ENCODE peak calls at places on chromosomes 12 and 14, in ten cellular contexts. O is K562; B is CD4-positive, CD25-positive, alpha-beta regulatory T cell; H is IMR-90; N is ovary; J is GM23248; U is HCT116; E is aorta; S is right lobe of liver; L is lung. P is an unnamed sample. For H3K4me1 and H3K36me3, the result is how much of the 10 kb centered on the place peaks cover.

GRCh38 chr12:12017135-12017581 is 53.6 kb upstream of the BCL2L14 start:
- DNase-seq in J (no peak), N (no peak), S (no peak), H (no peak), B (no peak), L (no peak), O (no peak), E (no peak), U (no peak), P (no peak)

GRCh38 chr14:69632154-69632553 is 20.8 kb downstream of the SUSD6 start:
- DNase-seq in O (no peak), S (no peak), J (peak), B (no peak), U (no peak), H (no peak), N (no peak), L (no peak), E (no peak), P (no peak)

GRCh38 chr12:76506149-76506548 is 53.4 kb downstream of the OSBPL8 start:
- DNase-seq in L (no peak), O (no peak), H (peak), J (no peak), U (no peak), E (no peak), S (no peak), B (no peak), N (no peak), P (no peak)

GRCh38 chr12:108532061-108532848 is 17.2 kb downstream of the FICD start:
- DNase-seq in L (no peak), E (no peak), N (no peak), B (no peak), H (no peak), S (no peak), J (no peak), O (peak), U (no peak), P (no peak)

GRCh38 chr14:22667881-22668280 is 23.7 kb upstream of the OR6J1 start:
- DNase-seq in E (no peak), J (peak), L (no peak), U (no peak), N (no peak), B (no peak), S (no peak), H (no peak), O (no peak), P (no peak)

GRCh38 chr14:41925409-41925808 is 318.7 kb downstream of the LRFN5 start:
- DNase-seq in S (no peak), U (peak), B (no peak), N (no peak), L (no peak), H (peak), J (peak), O (no peak), E (no peak), P (no peak)

GRCh38 chr14:54200726-54201125 is 196.1 kb upstream of the CDKN3 start:
- DNase-seq in N (no peak), O (no peak), H (peak), J (peak), E (no peak), S (no peak), B (no peak), L (no peak), U (no peak), P (no peak)

GRCh38 chr12:127667131-127667685 is 599.8 kb upstream of the TMEM132C start:
- DNase-seq in H (no peak), S (no peak), L (no peak), O (no peak), J (no peak), U (no peak), N (no peak), B (no peak), E (no peak), P (no peak)

GRCh38 chr12:101230547-101230946 is 20.5 kb upstream of the SLC5A8 start:
- DNase-seq in U (no peak), N (no peak), J (peak), E (no peak), O (no peak), H (peak), S (no peak), B (no peak), L (no peak), P (no peak)

GRCh38 chr14:81565441-81566290 is 32.0 kb upstream of the SEL1L start:
- DNase-seq in H (no peak), L (no peak), S (no peak), E (no peak), J (peak), B (no peak), N (peak), O (peak), U (peak), P (no peak)

GRCh38 chr12:117564885-117565284 is 203.5 kb upstream of the NOS1 start:
- DNase-seq in H (no peak), O (no peak), U (no peak), E (no peak), S (no peak), L (no peak), B (no peak), N (no peak), J (no peak), P (no peak)

GRCh38 chr12:47755655-47756562 is 2.8 kb downstream of the RAPGEF3 start:
- DNase-seq in H (no peak), L (no peak), S (no peak), U (no peak), B (no peak), E (no peak), J (peak), N (no peak), O (no peak), P (no peak)

GRCh38 chr12:47715877-47716548 is 9.3 kb downstream of the ENDOU start:
- DNase-seq in H (no peak), N (peak), U (no peak), B (no peak), L (peak), S (no peak), O (no peak), E (no peak), J (no peak), P (no peak)

GRCh38 chr14:75016815-75017214 is 14.1 kb downstream of the EIF2B2 start:
- DNase-seq in J (no peak), O (no peak), U (no peak), E (no peak), B (no peak), H (no peak), L (no peak), S (no peak), N (no peak), P (no peak)

GRCh38 chr14:42045393-42045792 is 438.7 kb downstream of the LRFN5 start:
- DNase-seq in N (no peak), U (no peak), O (no peak), J (no peak), B (no peak), S (no peak), H (peak), L (no peak), E (no peak), P (no peak)

GRCh38 chr14:50759800-50760543 is 71.0 kb downstream of the NIN start:
- DNase-seq in O (no peak), U (no peak), E (no peak), H (no peak), N (no peak), B (no peak), L (no peak), J (no peak), S (no peak), P (no peak)

DNA sequence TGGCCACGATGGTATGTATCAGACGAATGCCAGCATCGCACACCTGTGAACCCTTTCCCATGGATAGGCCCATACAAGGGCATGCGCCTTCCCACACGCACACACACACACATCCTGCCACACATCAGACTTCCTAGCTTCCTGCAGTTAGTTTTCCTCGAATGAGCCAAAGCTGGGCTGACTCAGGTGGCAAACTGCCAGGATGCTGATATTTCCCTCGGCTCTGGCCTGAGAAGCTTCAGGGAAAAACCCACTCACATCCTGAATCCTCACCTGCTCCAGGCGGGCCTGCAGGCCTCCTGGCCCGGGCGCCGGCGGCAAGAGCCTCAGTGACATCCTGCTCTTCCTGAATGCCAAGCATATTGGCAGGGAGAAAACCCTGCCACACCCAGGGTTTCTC is 22.4 kb downstream of the CALM1 start:
- DNase-seq in H (peak), E (peak), O (peak), J (peak), B (no peak), S (peak), U (peak), N (peak), L (peak), P (peak)
- H3K27ac ChIP-seq in H (no peak), E (peak), O (no peak), J (peak), B (no peak), S (no peak), U (no peak), N (no peak), L (no peak), P (peak)

GRCh38 chr12:106982229-106982628 is 4.7 kb downstream of the MTERF2 start:
- DNase-seq in J (peak), O (no peak), L (no peak), U (no peak), H (peak), E (no peak), B (no peak), S (no peak), N (no peak), P (no peak)
- H3K4me1 ChIP-seq in J (under half), O (under half), L (under half), U (under half), H (under half), E (under half), B (under half), S (under half), N (under half), P (under half)

GRCh38 chr12:4296749-4297148 is 23.2 kb downstream of the CCND2 start:
- DNase-seq in B (no peak), L (no peak), E (no peak), H (no peak), S (no peak), O (no peak), J (no peak), N (no peak), U (no peak), P (no peak)
- H3K36me3 ChIP-seq in B (half or more), L (under half), E (under half), H (under half), S (under half), O (half or more), J (under half), N (under half), U (under half), P (under half)

DNA sequence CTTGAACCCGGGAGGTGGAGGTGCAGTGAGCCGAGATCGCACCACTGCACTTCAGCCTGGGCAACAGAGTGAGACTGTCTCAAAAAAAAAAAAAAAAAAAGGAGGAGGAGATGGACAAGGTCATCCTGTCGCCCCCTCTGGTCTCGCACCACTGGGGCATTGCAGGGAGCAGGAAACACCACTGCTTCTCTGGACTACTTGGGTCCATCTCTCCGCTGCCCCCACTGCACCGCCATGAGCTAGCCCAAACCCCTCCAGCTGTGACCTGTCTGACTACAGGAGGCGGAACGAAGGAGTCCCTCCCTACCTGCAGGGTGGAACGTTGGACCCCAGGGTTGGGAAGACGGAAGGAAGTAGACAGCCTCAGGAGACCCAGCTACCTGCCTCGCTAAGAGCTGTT is 18.2 kb upstream of the FAM222A start:
- DNase-seq in B (no peak), O (no peak), J (no peak), H (no peak), U (no peak), N (no peak), L (no peak), E (no peak), S (no peak), P (no peak)
- H3K27ac ChIP-seq in B (no peak), O (no peak), J (no peak), H (no peak), U (no peak), N (no peak), L (no peak), E (no peak), S (no peak), P (no peak)

DNA sequence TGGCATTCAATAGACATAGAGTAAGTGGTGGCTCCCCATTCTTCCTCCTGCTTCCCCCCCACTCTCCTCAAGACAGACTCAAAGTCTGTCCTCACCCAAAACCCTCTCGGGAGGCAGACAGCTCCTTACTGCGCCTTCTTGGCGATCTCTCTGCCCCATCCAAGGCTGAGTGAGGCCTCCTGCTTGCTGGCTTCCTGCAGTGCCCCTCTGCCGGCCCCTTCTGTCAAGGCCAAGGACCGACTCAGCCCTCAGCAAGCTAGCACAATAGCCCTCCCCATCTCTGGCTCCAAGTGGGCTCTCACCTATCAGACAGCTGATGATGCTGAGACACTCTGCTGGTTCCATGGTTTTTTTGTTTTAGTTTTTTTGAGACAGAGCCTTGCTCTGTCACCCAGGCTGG is 62.5 kb upstream of the DLK1 start:
- DNase-seq in B (no peak), U (no peak), S (no peak), E (no peak), H (no peak), L (no peak), O (no peak), J (no peak), N (peak), P (no peak)
- H3K4me1 ChIP-seq in B (under half), U (under half), S (under half), E (under half), H (under half), L (under half), O (under half), J (under half), N (under half), P (under half)

GRCh38 chr12:131799828-131800593 is 28.2 kb upstream of the MMP17 start:
- DNase-seq in L (no peak), H (no peak), B (no peak), J (no peak), O (no peak), E (no peak), N (no peak), U (no peak), S (no peak), P (no peak)

GRCh38 chr12:131800594-131801135 is 27.5 kb upstream of the MMP17 start:
- DNase-seq in J (no peak), L (no peak), U (no peak), N (no peak), B (no peak), O (no peak), E (no peak), H (no peak), S (no peak), P (no peak)

GRCh38 chr12:131797588-131797934 is 30.6 kb upstream of the MMP17 start:
- DNase-seq in J (no peak), E (no peak), H (no peak), U (no peak), S (no peak), N (no peak), B (no peak), O (no peak), L (no peak), P (no peak)

GRCh38 chr12:131801254-131801866 is 26.8 kb upstream of the MMP17 start:
- DNase-seq in U (no peak), N (no peak), O (no peak), B (no peak), J (no peak), S (no peak), H (no peak), L (no peak), E (no peak), P (no peak)

DNA sequence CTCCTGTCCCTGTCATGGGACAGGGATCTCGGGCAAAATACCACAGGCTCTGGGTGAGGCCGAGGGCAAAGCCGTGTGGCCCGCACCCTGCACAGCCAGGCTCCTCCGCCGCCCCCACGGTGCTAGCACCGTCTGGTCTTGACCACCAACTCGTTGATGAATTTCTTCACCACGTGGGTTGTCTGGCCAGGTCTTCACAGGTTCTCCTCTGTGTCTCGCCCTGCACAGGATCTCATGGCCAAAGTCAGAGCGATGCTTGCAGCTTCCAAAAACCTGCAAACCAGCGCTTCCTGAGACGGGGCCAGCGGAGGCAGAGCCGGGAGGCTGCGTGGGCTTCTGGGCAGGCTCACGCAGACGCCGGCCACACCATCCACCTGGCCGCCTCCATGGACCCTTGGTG is 29.0 kb upstream of the MMP17 start:
- DNase-seq in O (no peak), E (no peak), B (no peak), J (no peak), H (no peak), N (no peak), S (no peak), L (no peak), U (no peak), P (no peak)
- H3K36me3 ChIP-seq in O (half or more), E (under half), B (half or more), J (under half), H (under half), N (under half), S (under half), L (half or more), U (under half), P (half or more)

GRCh38 chr12:45730116-45730841 is 773 bp downstream of the ARID2 start:
- DNase-seq in E (peak), L (peak), N (peak), J (peak), S (peak), H (peak), O (peak), U (no peak), B (peak), P (peak)

GRCh38 chr12:45730842-45731336 is 1.4 kb downstream of the ARID2 start:
- DNase-seq in E (no peak), U (no peak), B (peak), S (no peak), N (peak), J (peak), O (peak), L (no peak), H (peak), P (no peak)

GRCh38 chr12:45731376-45731775 is 1.9 kb downstream of the ARID2 start:
- DNase-seq in J (no peak), U (no peak), E (no peak), N (no peak), H (no peak), S (no peak), O (peak), L (no peak), B (no peak), P (no peak)

GRCh38 chr12:45732250-45732649 is 2.7 kb downstream of the ARID2 start:
- DNase-seq in N (no peak), J (peak), B (peak), L (no peak), O (peak), E (no peak), S (no peak), H (peak), U (no peak), P (no peak)

GRCh38 chr12:45732936-45733335 is 3.4 kb downstream of the ARID2 start:
- DNase-seq in U (no peak), H (no peak), E (no peak), J (peak), S (no peak), O (no peak), L (no peak), B (no peak), N (no peak), P (no peak)
- H3K27ac ChIP-seq in U (no peak), H (no peak), E (no peak), J (peak), S (no peak), O (peak), L (peak), B (peak), N (no peak), P (no peak)

GRCh38 chr12:132784580-132784979 is 22.9 kb upstream of the ANKLE2 start:
- DNase-seq in B (no peak), J (no peak), S (no peak), E (no peak), O (no peak), U (no peak), H (no peak), N (no peak), L (no peak), P (no peak)

GRCh38 chr12:132789099-132789471 is 27.5 kb upstream of the ANKLE2 start:
- DNase-seq in H (no peak), J (no peak), E (no peak), O (no peak), L (no peak), N (no peak), U (no peak), S (no peak), B (no peak), P (no peak)

GRCh38 chr12:132786192-132786591 is 24.6 kb upstream of the ANKLE2 start:
- DNase-seq in L (no peak), U (no peak), N (no peak), B (no peak), S (no peak), H (no peak), E (no peak), O (no peak), J (no peak), P (no peak)

GRCh38 chr12:132788375-132789098 is 26.9 kb upstream of the ANKLE2 start:
- DNase-seq in H (no peak), E (no peak), S (no peak), U (no peak), O (peak), L (no peak), B (no peak), N (no peak), J (peak), P (no peak)

DNA sequence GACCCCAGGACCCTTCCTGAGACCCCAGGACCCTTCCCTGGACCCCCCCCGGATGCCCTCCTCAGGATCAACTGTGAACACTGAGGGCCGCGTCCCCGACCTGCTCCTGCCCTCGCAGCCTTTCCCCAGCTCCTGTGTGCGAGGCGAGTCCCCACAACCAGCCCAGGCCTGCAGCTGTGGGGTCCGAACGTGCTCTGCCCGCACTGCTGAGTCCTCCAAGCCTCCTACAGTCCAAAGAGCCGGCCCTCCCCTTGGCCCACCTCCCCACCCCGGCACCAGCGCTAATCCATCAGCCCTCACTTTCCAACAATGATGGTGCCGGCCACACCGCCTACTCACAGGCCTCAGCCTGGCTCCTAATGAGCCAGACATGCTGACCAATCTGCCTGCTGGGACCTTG is 26.2 kb upstream of the ANKLE2 start:
- DNase-seq in S (no peak), B (no peak), L (no peak), J (peak), H (no peak), E (no peak), O (no peak), N (no peak), U (no peak), P (no peak)
- H3K4me1 ChIP-seq in S (under half), B (under half), L (under half), J (under half), H (under half), E (under half), O (under half), N (under half), U (under half), P (under half)

GRCh38 chr12:911191-911826 is 38.2 kb downstream of the RAD52 start:
- DNase-seq in U (no peak), L (no peak), E (no peak), J (no peak), H (no peak), O (peak), B (no peak), N (no peak), S (no peak), P (no peak)
- H3K36me3 ChIP-seq in U (half or more), L (under half), E (under half), J (half or more), H (half or more), O (half or more), B (half or more), N (under half), S (under half), P (under half)